ENCODE peak calls at places on chromosomes 12 and 14, in four cellular contexts. E, Q, D and N are unnamed samples.

GRCh38 chr14:104184911-104185499 is 46.6 kb downstream of the KIF26A start:
- DNase-seq in E (no peak), Q (peak; percentile 72), D (no peak), N (no peak)

GRCh38 chr12:127245437-127245836 is 1021.5 kb upstream of the TMEM132C start:
- DNase-seq in E (peak; percentile 29), Q (no peak), D (no peak), N (no peak)

GRCh38 chr12:3076730-3077571 is at the start of gene TSPAN9:
- DNase-seq in E (peak; percentile 78), Q (peak; percentile 83), D (peak; percentile 94), N (peak; percentile 75)

GRCh38 chr12:5787828-5788227 is 157.2 kb downstream of the ANO2 start:
- DNase-seq in E (no peak), Q (no peak), D (no peak), N (no peak)

GRCh38 chr14:104756477-104757237 is 3.7 kb downstream of the SIVA1 start:
- DNase-seq in E (no peak), Q (no peak), D (no peak), N (no peak)

GRCh38 chr14:25394356-25394755 is 344.4 kb upstream of the STXBP6 start:
- DNase-seq in E (no peak), Q (no peak), D (no peak), N (no peak)

GRCh38 chr14:104723651-104724406 is at the start of gene ADSS1:
- DNase-seq in E (peak; percentile 49), Q (peak; percentile 67), D (no peak), N (peak; percentile 68)

GRCh38 chr14:77622562-77622961 is 6.1 kb upstream of the SPTLC2 start:
- DNase-seq in E (peak; percentile 54), Q (no peak), D (no peak), N (no peak)

GRCh38 chr12:89949457-89950195 is 241.0 kb upstream of the ATP2B1 start:
- DNase-seq in E (peak; percentile 56), Q (peak; percentile 31), D (no peak), N (no peak)

GRCh38 chr14:75996488-75996887 is 10.9 kb downstream of the IFT43 start:
- DNase-seq in E (no peak), Q (no peak), D (no peak), N (no peak)

GRCh38 chr12:11397366-11397765 is 2.0 kb upstream of the PRB2 start:
- DNase-seq in E (peak; percentile 35), Q (no peak), D (no peak), N (no peak)

GRCh38 chr12:26402648-26403047 is 207.3 kb downstream of the SSPN start:
- DNase-seq in E (peak; percentile 92), Q (no peak), D (no peak), N (no peak)

GRCh38 chr14:78010688-78011087 is 159.5 kb upstream of the NRXN3 start:
- DNase-seq in E (peak; percentile 96), Q (no peak), D (no peak), N (no peak)

GRCh38 chr14:99203801-99204200 is 68.2 kb downstream of the BCL11B start:
- DNase-seq in E (no peak), Q (no peak), D (no peak), N (no peak)

GRCh38 chr12:100699209-100699608 is 95.4 kb upstream of the ANO4 start:
- DNase-seq in E (no peak), Q (no peak), D (no peak), N (no peak)

GRCh38 chr12:22361785-22362184 is 27.3 kb upstream of the ST8SIA1 start:
- DNase-seq in E (peak; percentile 28), Q (no peak), D (no peak), N (no peak)

GRCh38 chr12:26003065-26003464 is 44.6 kb downstream of the RASSF8 start:
- DNase-seq in E (no peak), Q (no peak), D (no peak), N (no peak)

GRCh38 chr14:53090853-53091252 is 62.3 kb downstream of the DDHD1 start:
- DNase-seq in E (no peak), Q (no peak), D (no peak), N (no peak)

GRCh38 chr12:89216141-89216952 is 136.0 kb downstream of the DUSP6 start:
- DNase-seq in E (no peak), Q (no peak), D (no peak), N (no peak)

GRCh38 chr14:98912655-98913054 is 359.3 kb downstream of the BCL11B start:
- DNase-seq in E (peak; percentile 27), Q (no peak), D (no peak), N (no peak)

GRCh38 chr14:34023824-34024767 is 73.2 kb upstream of the EGLN3 start:
- DNase-seq in E (peak; percentile 47), Q (no peak), D (no peak), N (no peak)

GRCh38 chr12:48781750-48782456 is 7.0 kb downstream of the ADCY6 start:
- DNase-seq in E (no peak), Q (no peak), D (no peak), N (no peak)

GRCh38 chr12:95083938-95084337 is 10.5 kb upstream of the NR2C1 start:
- DNase-seq in E (no peak), Q (peak; percentile 38), D (no peak), N (no peak)

GRCh38 chr12:107451246-107451645 is 234.4 kb upstream of the PWP1 start:
- DNase-seq in E (no peak), Q (no peak), D (no peak), N (no peak)

GRCh38 chr14:85487215-85487614 is 42.7 kb upstream of the FLRT2 start:
- DNase-seq in E (no peak), Q (no peak), D (no peak), N (no peak)

GRCh38 chr12:125148316-125148715 is 83.1 kb downstream of the AACS start:
- DNase-seq in E (peak; percentile 87), Q (no peak), D (no peak), N (no peak)

GRCh38 chr14:106509795-106510194 is 983.4 kb downstream of the TMEM121 start:
- DNase-seq in E (no peak), Q (no peak), D (no peak), N (no peak)

GRCh38 chr12:58296818-58297217 is 355.5 kb downstream of the ATP23 start:
- DNase-seq in E (no peak), Q (no peak), D (no peak), N (no peak)

GRCh38 chr12:79983492-79983891 is 48.6 kb upstream of the PPP1R12A start:
- DNase-seq in E (peak; percentile 16), Q (no peak), D (no peak), N (no peak)

GRCh38 chr12:31702047-31702446 is 26.8 kb downstream of the AMN1 start:
- DNase-seq in E (peak; percentile 48), Q (no peak), D (no peak), N (no peak)

GRCh38 chr12:115810580-115810979 is 466.9 kb downstream of the MED13L start:
- DNase-seq in E (no peak), Q (no peak), D (no peak), N (no peak)

GRCh38 chr14:26730929-26731618 is 133.2 kb upstream of the NOVA1 start:
- DNase-seq in E (peak; percentile 26), Q (peak; percentile 41), D (no peak), N (no peak)

GRCh38 chr12:48925218-48925871 is at the start of gene FKBP11:
- DNase-seq in E (peak; percentile 38), Q (peak; percentile 39), D (peak; percentile 93), N (peak; percentile 64)

GRCh38 chr12:60195483-60195882 is 599.7 kb downstream of the SLC16A7 start:
- DNase-seq in E (no peak), Q (no peak), D (no peak), N (no peak)

GRCh38 chr12:26204612-26205289 is 9.4 kb downstream of the SSPN start:
- DNase-seq in E (no peak), Q (no peak), D (no peak), N (no peak)

GRCh38 chr14:66361013-66361412 is 125.2 kb upstream of the CCDC196 start:
- DNase-seq in E (no peak), Q (no peak), D (no peak), N (no peak)

DNA sequence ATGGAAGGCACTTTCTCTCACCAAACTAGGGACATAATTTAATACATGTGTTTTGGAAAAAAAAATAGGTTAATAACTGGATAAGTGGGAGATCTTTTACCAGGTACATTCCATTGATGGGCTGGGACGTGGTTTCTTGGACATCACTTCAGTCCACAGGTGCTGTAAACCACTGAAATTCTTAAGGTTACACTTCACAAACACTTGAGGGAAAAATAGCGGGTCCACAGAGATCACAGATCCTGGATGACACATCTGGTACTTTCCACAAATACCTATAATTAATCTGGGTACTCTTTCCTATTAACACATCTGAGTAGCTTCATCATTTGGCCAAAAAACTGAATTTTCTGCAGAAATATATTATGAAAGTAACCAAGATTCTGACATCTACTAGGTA is 85.0 kb downstream of the POLR3B start:
- DNase-seq in E (no peak), Q (no peak), D (no peak), N (no peak)
- TF ChIP-seq CTCF in E (no peak), Q (no peak), D (no peak), N (no peak)

GRCh38 chr14:56585461-56586084 is 6.0 kb downstream of the TMEM260 start:
- DNase-seq in E (peak; percentile 63), Q (no peak), D (no peak), N (no peak)
- TF ChIP-seq CTCF in E (no peak), Q (no peak), D (no peak), N (no peak)

GRCh38 chr12:67647547-67648305 is 819 bp upstream of the DYRK2 start:
- DNase-seq in E (peak; percentile 87), Q (peak; percentile 66), D (peak; percentile 94), N (no peak)
- TF ChIP-seq CTCF in E (peak; percentile 58), Q (peak; percentile 28), D (no peak), N (no peak)

GRCh38 chr12:52582489-52582888 is 8.8 kb upstream of the KRT74 start:
- DNase-seq in E (no peak), Q (no peak), D (no peak), N (no peak)
- TF ChIP-seq CTCF in E (no peak), Q (no peak), D (no peak), N (no peak)

GRCh38 chr14:56592746-56593544 is 13.3 kb downstream of the TMEM260 start:
- DNase-seq in E (no peak), Q (no peak), D (no peak), N (no peak)

GRCh38 chr14:56594428-56594827 is 14.8 kb downstream of the TMEM260 start:
- DNase-seq in E (no peak), Q (no peak), D (no peak), N (no peak)

GRCh38 chr14:56587701-56588100 is 8.1 kb downstream of the TMEM260 start:
- DNase-seq in E (no peak), Q (no peak), D (no peak), N (no peak)

GRCh38 chr14:56590535-56590951 is 10.9 kb downstream of the TMEM260 start:
- DNase-seq in E (no peak), Q (no peak), D (no peak), N (no peak)
- TF ChIP-seq CTCF in E (no peak), Q (no peak), D (no peak), N (no peak)

DNA sequence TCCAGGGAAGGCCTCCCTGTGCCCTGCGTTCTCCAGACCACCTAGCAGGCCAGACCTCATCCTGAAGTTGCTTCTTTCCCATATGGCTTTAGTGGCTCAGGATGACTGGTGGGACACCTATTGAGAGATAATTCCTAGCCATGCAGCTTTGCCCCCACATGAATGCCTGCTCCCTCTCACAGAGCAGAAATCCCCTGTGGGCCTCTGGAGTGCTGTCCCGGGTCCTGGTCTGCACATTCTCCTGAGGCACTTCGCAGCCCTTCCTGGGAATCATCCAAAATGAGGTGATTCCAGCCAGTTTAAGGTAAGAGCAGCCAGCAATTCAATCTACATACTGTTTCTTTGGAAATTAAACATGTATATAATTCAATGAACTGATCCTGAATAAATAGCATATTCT is 135.9 kb downstream of the GPR65 start:
- DNase-seq in E (no peak), Q (peak; percentile 6), D (no peak), N (no peak)
- TF ChIP-seq CTCF in E (no peak), Q (no peak), D (no peak), N (no peak)